ENCODE peak calls at places on chromosomes 11 and 22, in five cellular contexts. K is IMR-90, U is fibroblast of lung, N is neural progenitor cell, I is mesenchymal stem cell. X is an unnamed sample.

GRCh38 chr11:46617451-46618314 is at the start of gene ATG13:
- DNase-seq in K (peak), U (peak), N (peak), I (peak), X (peak)

GRCh38 chr22:30998329-30998728 is 29.3 kb downstream of the TUG1 start:
- DNase-seq in K (no peak), U (no peak), N (no peak), I (no peak), X (no peak)

GRCh38 chr22:45302047-45302446 is 7.7 kb upstream of the FAM118A start:
- DNase-seq in K (peak), U (peak), N (no peak), I (peak), X (no peak)

GRCh38 chr11:134951305-134951700 is 539.3 kb upstream of the B3GAT1 start:
- DNase-seq in K (peak), U (peak), N (no peak), I (peak), X (no peak)

GRCh38 chr11:102111787-102112653 is 1.8 kb downstream of the YAP1 start:
- DNase-seq in K (peak), U (peak), N (peak), I (peak), X (peak)

GRCh38 chr11:134761361-134761760 is 349.3 kb upstream of the B3GAT1 start:
- DNase-seq in K (no peak), U (no peak), N (no peak), I (no peak), X (peak)

GRCh38 chr11:16818284-16818683 is 79.8 kb downstream of the C11orf58 start:
- DNase-seq in K (no peak), U (peak), N (no peak), I (no peak), X (no peak)

GRCh38 chr11:6319879-6320410 is 356 bp downstream of the CAVIN3 start:
- DNase-seq in K (peak), U (peak), N (peak), I (peak), X (peak)

GRCh38 chr11:79113099-79113498 is 327.7 kb downstream of the TENM4 start:
- DNase-seq in K (no peak), U (peak), N (no peak), I (no peak), X (no peak)

GRCh38 chr11:38598413-38598812 is 2000.4 kb upstream of the RAG2 start:
- DNase-seq in K (no peak), U (no peak), N (peak), I (no peak), X (no peak)

GRCh38 chr11:96063053-96063452 is 139.1 kb upstream of the MTMR2 start:
- DNase-seq in K (no peak), U (no peak), N (no peak), I (no peak), X (no peak)

GRCh38 chr11:8329961-8330361 is 66.3 kb upstream of the LMO1 start:
- DNase-seq in K (no peak), U (no peak), N (peak), I (no peak), X (no peak)

GRCh38 chr11:8681837-8682218 is 637 bp downstream of the TRIM66 start:
- DNase-seq in K (no peak), U (no peak), N (no peak), I (no peak), X (no peak)

GRCh38 chr22:43420991-43421665 is 9.3 kb downstream of the MPPED1 start:
- DNase-seq in K (no peak), U (no peak), N (no peak), I (no peak), X (no peak)

GRCh38 chr11:71283960-71284359 is 31.6 kb upstream of the SHANK2 start:
- DNase-seq in K (no peak), U (no peak), N (no peak), I (no peak), X (peak)

GRCh38 chr22:48838846-48839730 is 988.6 kb downstream of the BRD1 start:
- DNase-seq in K (no peak), U (no peak), N (no peak), I (no peak), X (no peak)

GRCh38 chr22:40200795-40201194 is 23.1 kb downstream of the TNRC6B start:
- DNase-seq in K (no peak), U (no peak), N (no peak), I (no peak), X (no peak)

GRCh38 chr11:127273593-127274327 is 273.2 kb upstream of the KIRREL3 start:
- DNase-seq in K (no peak), U (no peak), N (no peak), I (no peak), X (no peak)

GRCh38 chr22:36846271-36846670 is 14.5 kb upstream of the NCF4 start:
- DNase-seq in K (no peak), U (no peak), N (no peak), I (no peak), X (no peak)
- H3K9ac ChIP-seq in K (no peak), U (no peak), N (no peak), I (no peak), X (no peak)

GRCh38 chr11:121596195-121597145 is 143.7 kb upstream of the SORL1-AS1 start:
- DNase-seq in K (peak), U (no peak), N (no peak), I (no peak), X (no peak)
- H3K4me3 ChIP-seq in K (no peak), U (no peak), N (no peak), I (no peak), X (no peak)

DNA sequence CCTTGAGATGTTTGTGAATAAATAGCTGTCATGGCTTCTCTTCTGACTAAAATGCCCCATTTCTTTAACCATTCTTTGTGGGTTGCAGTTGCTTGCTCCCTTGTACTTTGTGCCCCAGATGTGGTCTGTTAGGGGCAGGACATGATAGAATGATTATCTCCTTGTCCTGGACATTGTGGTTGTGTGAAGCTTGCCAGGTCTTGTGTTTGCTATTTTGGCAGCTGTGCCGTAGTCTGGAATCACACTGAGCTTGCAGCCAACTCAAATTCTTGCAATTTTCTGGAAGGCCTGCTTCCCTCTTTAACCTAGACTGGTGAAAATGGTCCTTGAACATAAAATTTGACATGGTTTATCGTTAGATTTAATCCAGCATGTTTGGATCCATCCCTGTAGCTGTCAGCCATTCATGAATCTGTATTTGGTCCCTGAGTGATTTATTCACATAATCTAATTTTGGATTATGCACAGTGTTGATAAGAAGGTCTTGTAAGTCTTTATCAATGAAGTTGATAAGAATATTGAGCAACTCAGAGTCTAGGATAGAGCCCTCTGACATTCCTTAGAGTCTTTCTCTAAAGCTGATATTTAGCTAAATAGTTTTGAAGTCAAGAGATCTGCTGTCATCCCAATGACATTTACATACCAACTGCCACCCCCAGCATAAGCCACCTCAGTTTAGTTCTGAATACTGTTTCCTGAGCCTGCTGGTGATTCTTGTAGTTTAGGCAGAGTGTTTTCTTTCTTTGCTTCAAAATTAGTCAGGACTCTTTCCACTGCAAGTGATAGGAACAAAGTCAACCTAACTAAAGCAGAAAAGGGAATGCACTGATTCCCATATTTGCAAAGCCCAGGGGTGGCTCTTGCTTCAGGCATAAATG is 9.7 kb downstream of the SPON1 start:
- DNase-seq in K (peak), U (peak), N (no peak), I (no peak), X (no peak)
- H3K9ac ChIP-seq in K (no peak), U (no peak), N (no peak), I (no peak), X (no peak)

GRCh38 chr11:68270334-68271022 is 1.3 kb downstream of the C11orf24 start:
- DNase-seq in K (no peak), U (no peak), N (no peak), I (no peak), X (peak)

GRCh38 chr11:68271781-68272608 is at the start of gene C11orf24:
- DNase-seq in K (peak), U (peak), N (peak), I (peak), X (peak)

GRCh38 chr11:68271023-68271780 is 571 bp downstream of the C11orf24 start:
- DNase-seq in K (peak), U (peak), N (peak), I (peak), X (peak)

GRCh38 chr11:68275721-68276488 is 4.1 kb upstream of the C11orf24 start:
- DNase-seq in K (no peak), U (no peak), N (no peak), I (no peak), X (no peak)

GRCh38 chr11:68273056-68273738 is 1.4 kb upstream of the C11orf24 start:
- DNase-seq in K (no peak), U (no peak), N (no peak), I (no peak), X (no peak)
- H3K4me3 ChIP-seq in K (no peak), U (no peak), N (peak), I (peak), X (peak)

DNA sequence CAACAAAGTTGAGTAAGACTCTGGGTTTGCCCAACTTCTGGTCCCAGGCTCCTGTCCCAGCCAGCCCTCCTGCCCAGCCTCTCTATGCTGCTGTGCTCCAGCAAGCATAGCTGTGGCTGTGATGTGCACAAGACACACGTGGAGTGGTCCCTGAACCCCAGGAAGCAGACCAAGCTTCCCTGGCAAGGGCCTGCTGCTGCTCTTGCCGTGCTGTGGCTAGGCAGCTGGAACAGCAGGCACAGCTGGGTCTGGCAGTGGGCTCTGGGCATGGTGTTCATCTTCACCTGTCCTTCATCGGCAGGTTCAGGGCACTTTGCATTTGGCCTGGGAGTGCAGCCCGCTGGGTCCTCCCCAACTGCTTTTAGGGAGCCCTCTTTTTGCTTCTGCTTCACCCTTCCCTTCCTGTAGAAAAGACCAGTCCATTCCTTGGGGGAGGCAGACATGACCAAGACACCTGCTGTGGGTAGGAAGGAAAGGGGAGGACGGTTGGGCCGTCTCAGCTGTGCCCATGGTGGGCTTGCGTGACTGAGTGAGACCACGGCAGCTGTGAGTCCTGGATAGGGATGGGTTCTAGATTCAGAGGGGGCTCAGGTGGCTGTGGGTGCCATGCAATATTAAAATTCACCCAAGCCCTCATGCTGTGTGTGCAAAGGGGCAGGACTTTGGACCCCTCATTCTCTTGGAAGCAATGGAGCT is 26.1 kb upstream of the ETS1 start:
- DNase-seq in K (no peak), U (no peak), N (no peak), I (no peak), X (no peak)
- H3K9ac ChIP-seq in K (no peak), U (no peak), N (no peak), I (no peak), X (no peak)